ENCODE peak calls at places on chromosomes 13 and 19, in eight cellular contexts. One of them, this sample, is unnamed.

GRCh38 chr19:47609885-47610545 is 1.1 kb downstream of the BICRA start:
- DNase-seq in left ventricle myocardium superior: peak
- DNase-seq in tibial nerve: no peak
- DNase-seq in stimulated activated CD4-positive, alpha-beta T cell treated with anti-CD3 and anti-CD28 coated beads, Interleukin-2, amount 100 ng/mL, for 48 hours: peak
- DNase-seq in SK-MEL-5: no peak
- DNase-seq in uterus: peak
- DNase-seq in GM12891: no peak
- DNase-seq in ascending aorta: no peak
- DNase-seq in this sample: peak

GRCh38 chr19:49390978-49391304 is 2.9 kb downstream of the KASH5 start:
- DNase-seq in left ventricle myocardium superior: no peak
- DNase-seq in GM12891: no peak
- DNase-seq in uterus: no peak
- DNase-seq in ascending aorta: no peak
- DNase-seq in tibial nerve: no peak
- DNase-seq in stimulated activated CD4-positive, alpha-beta T cell treated with anti-CD3 and anti-CD28 coated beads, Interleukin-2, amount 100 ng/mL, for 48 hours: no peak
- DNase-seq in SK-MEL-5: no peak
- DNase-seq in this sample: no peak

GRCh38 chr13:49421391-49421790 is 22.5 kb downstream of the CAB39L start:
- DNase-seq in uterus: no peak
- DNase-seq in left ventricle myocardium superior: no peak
- DNase-seq in SK-MEL-5: peak
- DNase-seq in GM12891: no peak
- DNase-seq in ascending aorta: no peak
- DNase-seq in stimulated activated CD4-positive, alpha-beta T cell treated with anti-CD3 and anti-CD28 coated beads, Interleukin-2, amount 100 ng/mL, for 48 hours: no peak
- DNase-seq in tibial nerve: no peak
- DNase-seq in this sample: peak

GRCh38 chr13:19085876-19086275 is 95.7 kb downstream of the TUBA3C start:
- DNase-seq in uterus: no peak
- DNase-seq in GM12891: no peak
- DNase-seq in left ventricle myocardium superior: no peak
- DNase-seq in ascending aorta: no peak
- DNase-seq in SK-MEL-5: no peak
- DNase-seq in stimulated activated CD4-positive, alpha-beta T cell treated with anti-CD3 and anti-CD28 coated beads, Interleukin-2, amount 100 ng/mL, for 48 hours: no peak
- DNase-seq in tibial nerve: no peak
- DNase-seq in this sample: no peak

GRCh38 chr13:42876270-42876714 is 94.9 kb downstream of the FAM216B start:
- DNase-seq in tibial nerve: no peak
- DNase-seq in ascending aorta: no peak
- DNase-seq in SK-MEL-5: no peak
- DNase-seq in stimulated activated CD4-positive, alpha-beta T cell treated with anti-CD3 and anti-CD28 coated beads, Interleukin-2, amount 100 ng/mL, for 48 hours: no peak
- DNase-seq in left ventricle myocardium superior: no peak
- DNase-seq in GM12891: peak
- DNase-seq in uterus: no peak
- DNase-seq in this sample: no peak

GRCh38 chr19:45396389-45397260 is 8.2 kb downstream of the PPP1R13L start:
- DNase-seq in uterus: no peak
- DNase-seq in GM12891: no peak
- DNase-seq in ascending aorta: no peak
- DNase-seq in stimulated activated CD4-positive, alpha-beta T cell treated with anti-CD3 and anti-CD28 coated beads, Interleukin-2, amount 100 ng/mL, for 48 hours: no peak
- DNase-seq in left ventricle myocardium superior: no peak
- DNase-seq in SK-MEL-5: no peak
- DNase-seq in tibial nerve: no peak
- DNase-seq in this sample: no peak

GRCh38 chr13:28837111-28837510 is 17.0 kb downstream of the MTUS2 start:
- DNase-seq in uterus: no peak
- DNase-seq in stimulated activated CD4-positive, alpha-beta T cell treated with anti-CD3 and anti-CD28 coated beads, Interleukin-2, amount 100 ng/mL, for 48 hours: no peak
- DNase-seq in left ventricle myocardium superior: no peak
- DNase-seq in tibial nerve: no peak
- DNase-seq in SK-MEL-5: no peak
- DNase-seq in ascending aorta: no peak
- DNase-seq in GM12891: no peak
- DNase-seq in this sample: no peak

GRCh38 chr13:95784891-95785290 is 108.0 kb downstream of the DNAJC3 start:
- DNase-seq in left ventricle myocardium superior: no peak
- DNase-seq in SK-MEL-5: no peak
- DNase-seq in GM12891: no peak
- DNase-seq in ascending aorta: no peak
- DNase-seq in stimulated activated CD4-positive, alpha-beta T cell treated with anti-CD3 and anti-CD28 coated beads, Interleukin-2, amount 100 ng/mL, for 48 hours: no peak
- DNase-seq in tibial nerve: no peak
- DNase-seq in uterus: no peak
- DNase-seq in this sample: peak

GRCh38 chr13:23622991-23623390 is 52.8 kb downstream of the TNFRSF19 start:
- DNase-seq in SK-MEL-5: no peak
- DNase-seq in uterus: no peak
- DNase-seq in GM12891: no peak
- DNase-seq in ascending aorta: no peak
- DNase-seq in left ventricle myocardium superior: no peak
- DNase-seq in tibial nerve: no peak
- DNase-seq in stimulated activated CD4-positive, alpha-beta T cell treated with anti-CD3 and anti-CD28 coated beads, Interleukin-2, amount 100 ng/mL, for 48 hours: no peak
- DNase-seq in this sample: no peak

GRCh38 chr13:108769213-108770070 is 140.0 kb downstream of the MYO16 start:
- DNase-seq in tibial nerve: no peak
- DNase-seq in SK-MEL-5: no peak
- DNase-seq in GM12891: no peak
- DNase-seq in stimulated activated CD4-positive, alpha-beta T cell treated with anti-CD3 and anti-CD28 coated beads, Interleukin-2, amount 100 ng/mL, for 48 hours: no peak
- DNase-seq in uterus: no peak
- DNase-seq in ascending aorta: no peak
- DNase-seq in left ventricle myocardium superior: no peak
- DNase-seq in this sample: peak